ENCODE peak calls at places on chromosomes 11 and 22, in six cellular contexts. B is EL; K is ureter; T is stimulated activated CD8-positive, alpha-beta memory T cell treated with anti-CD3 and anti-CD28 coated beads, Interleukin-4, amount 100 ng/mL, for 4 hours; V is T-helper 2 cell; P is ELR. Q is an unnamed sample.

GRCh38 chr11:116033931-116034553 is 529.8 kb upstream of the CADM1 start:
- DNase-seq in B (no peak), K (no peak), T (no peak), V (no peak), P (no peak), Q (no peak)

GRCh38 chr11:64101461-64101860 is 64.5 kb downstream of the MACROD1 start:
- DNase-seq in B (no peak), K (no peak), T (no peak), V (no peak), P (no peak), Q (no peak)

GRCh38 chr11:111514216-111515031 is at the start of gene HOATZ:
- DNase-seq in B (no peak), K (no peak), T (no peak), V (peak; percentile 9), P (no peak), Q (no peak)

GRCh38 chr22:20642668-20643179 is 131.2 kb upstream of the SERPIND1 start:
- DNase-seq in B (no peak), K (no peak), T (no peak), V (no peak), P (no peak), Q (no peak)

GRCh38 chr11:131109256-131109655 is 193.0 kb upstream of the SNX19 start:
- DNase-seq in B (peak; percentile 79), K (no peak), T (no peak), V (no peak), P (peak; percentile 81), Q (no peak)

GRCh38 chr11:94546886-94547285 is 3.2 kb downstream of the FUT4 start:
- DNase-seq in B (no peak), K (no peak), T (no peak), V (peak; percentile 33), P (no peak), Q (no peak)

GRCh38 chr11:78149646-78150045 is 10.2 kb upstream of the ALG8 start:
- DNase-seq in B (peak; percentile 51), K (no peak), T (no peak), V (peak; percentile 31), P (peak; percentile 81), Q (no peak)

GRCh38 chr11:78993800-78994430 is 419.3 kb upstream of the NARS2 start:
- DNase-seq in B (no peak), K (no peak), T (no peak), V (no peak), P (no peak), Q (no peak)

GRCh38 chr22:39651783-39652058 is 81.2 kb downstream of the CACNA1I start:
- DNase-seq in B (no peak), K (no peak), T (no peak), V (no peak), P (no peak), Q (no peak)

GRCh38 chr22:47813661-47814060 is 1051.2 kb downstream of the TBC1D22A start:
- DNase-seq in B (no peak), K (no peak), T (no peak), V (no peak), P (no peak), Q (no peak)

GRCh38 chr11:534197-534591 is 1.2 kb downstream of the HRAS start:
- DNase-seq in B (no peak), K (no peak), T (no peak), V (no peak), P (no peak), Q (no peak)

GRCh38 chr11:67351275-67352005 is 1.9 kb downstream of the POLD4 start:
- DNase-seq in B (peak; percentile 76), K (peak; percentile 76), T (no peak), V (peak; percentile 77), P (peak; percentile 80), Q (peak; percentile 75)

GRCh38 chr22:37065149-37065548 is 13.6 kb downstream of the KCTD17 start:
- DNase-seq in B (no peak), K (no peak), T (no peak), V (no peak), P (no peak), Q (no peak)